ENCODE peak calls at places on chromosomes 5 and 9, in seven cellular contexts. N is activated CD4-positive, alpha-beta T cell treated with anti-CD3 and anti-CD28 coated beads, Interleukin-2, amount 50 U/mL, for 1 hour; P is NCI-H146; M is astrocyte; G is stimulated activated naive CD8-positive, alpha-beta T cell treated with anti-CD3 and anti-CD28 coated beads, Interleukin-15, amount 100 ng/mL, for 72 hours; U is AG04450; Q is kidney epithelial cell. R is an unnamed sample.
A peak's percentile ranks its signal among the peaks of the same experiment; 100 is the strongest.

GRCh38 chr9:97570899-97571298 is 62.3 kb downstream of the TSTD2 start:
- DNase-seq in U (no peak), N (no peak), G (no peak), P (no peak), M (no peak), Q (no peak), R (no peak)

GRCh38 chr5:143066556-143067281 is 296.5 kb downstream of the ARHGAP26 start:
- DNase-seq in U (no peak), M (no peak), N (no peak), P (no peak), Q (no peak), G (no peak), R (no peak)

GRCh38 chr9:98993570-98993945 is 49.9 kb downstream of the COL15A1 start:
- DNase-seq in Q (no peak), G (no peak), N (no peak), M (no peak), P (no peak), U (no peak), R (no peak)

GRCh38 chr5:95647886-95648860 is 1.6 kb downstream of the RFESD start:
- DNase-seq in M (peak; percentile 27), G (no peak), U (no peak), N (no peak), P (no peak), Q (no peak), R (no peak)

GRCh38 chr5:105639511-105639910 is 2031.2 kb downstream of the EFNA5 start:
- DNase-seq in N (no peak), P (no peak), G (no peak), U (no peak), M (no peak), Q (no peak), R (no peak)

GRCh38 chr5:10192309-10192708 is 57.4 kb downstream of the ATPSCKMT start:
- DNase-seq in N (no peak), M (peak; percentile 66), Q (peak; percentile 63), U (peak; percentile 45), G (no peak), P (no peak), R (no peak)

GRCh38 chr9:32426278-32426939 is 42.0 kb downstream of the ACO1 start:
- DNase-seq in U (peak; percentile 95), N (no peak), G (no peak), P (no peak), M (peak; percentile 93), Q (peak; percentile 82), R (no peak)

GRCh38 chr5:90293931-90294330 is 115.6 kb downstream of the CETN3 start:
- DNase-seq in M (peak; percentile 100), Q (peak; percentile 23), G (no peak), P (no peak), N (no peak), U (no peak), R (no peak)

GRCh38 chr9:136322756-136323330 is 4.5 kb upstream of the GPSM1 start:
- DNase-seq in U (no peak), Q (no peak), N (no peak), M (no peak), P (no peak), G (no peak), R (no peak)

GRCh38 chr9:84705128-84705527 is 35.6 kb downstream of the NTRK2 start:
- DNase-seq in M (no peak), G (no peak), Q (no peak), N (no peak), P (no peak), U (no peak), R (no peak)

GRCh38 chr9:123663529-123663928 is 266.4 kb downstream of the DENND1A start:
- DNase-seq in P (no peak), G (no peak), Q (no peak), M (no peak), U (no peak), N (no peak), R (no peak)

GRCh38 chr5:53035868-53036381 is 46.8 kb downstream of the ITGA2 start:
- DNase-seq in P (no peak), M (peak; percentile 49), U (no peak), G (no peak), N (no peak), Q (peak; percentile 45), R (peak; percentile 88)

GRCh38 chr9:89328064-89328463 is 9.8 kb downstream of the SECISBP2 start:
- DNase-seq in Q (no peak), P (no peak), U (no peak), N (no peak), M (peak; percentile 20), G (no peak), R (no peak)

GRCh38 chr9:106868565-106868964 is 5.6 kb downstream of the ZNF462 start:
- DNase-seq in Q (no peak), M (no peak), G (no peak), P (no peak), U (no peak), N (no peak), R (no peak)

GRCh38 chr5:140148508-140148907 is 22.8 kb downstream of the IGIP start:
- DNase-seq in N (no peak), G (no peak), U (no peak), P (peak; percentile 5), M (no peak), Q (no peak), R (no peak)

GRCh38 chr5:151724360-151724759 is 34.1 kb downstream of the ATOX1 start:
- DNase-seq in G (no peak), Q (no peak), U (no peak), N (no peak), P (no peak), M (no peak), R (no peak)

GRCh38 chr9:135905380-135906282 is 1.7 kb downstream of the CAMSAP1 start:
- DNase-seq in U (no peak), N (peak; percentile 47), Q (no peak), M (no peak), G (peak; percentile 41), P (no peak), R (no peak)

GRCh38 chr9:129712595-129713524 is 40.0 kb downstream of the PTGES start:
- DNase-seq in U (peak; percentile 41), G (no peak), Q (no peak), M (peak; percentile 70), P (no peak), N (no peak), R (no peak)

GRCh38 chr5:113663879-113664278 is 150.4 kb downstream of the YTHDC2 start:
- DNase-seq in Q (no peak), N (peak; percentile 8), G (peak; percentile 3), P (peak; percentile 42), U (peak; percentile 13), M (no peak), R (no peak)

GRCh38 chr5:141100243-141100805 is at the start of gene PCDHB3:
- DNase-seq in N (peak; percentile 9), G (peak; percentile 17), M (peak; percentile 3), Q (no peak), U (no peak), P (no peak), R (no peak)

GRCh38 chr5:55159763-55160492 is at the start of gene GPX8:
- DNase-seq in G (no peak), P (no peak), N (no peak), M (peak; percentile 85), U (peak; percentile 78), Q (peak; percentile 75), R (no peak)

GRCh38 chr5:136191304-136192014 is 1.5 kb downstream of the SMIM32 start:
- DNase-seq in N (no peak), U (no peak), G (no peak), P (no peak), Q (no peak), M (peak; percentile 33), R (no peak)

GRCh38 chr5:163916376-163916775 is 411.0 kb downstream of the MAT2B start:
- DNase-seq in Q (no peak), U (no peak), G (no peak), P (no peak), M (no peak), N (no peak), R (no peak)

GRCh38 chr5:72194846-72195245 is 87.6 kb downstream of the MAP1B start:
- DNase-seq in Q (no peak), G (peak; percentile 5), U (no peak), M (no peak), N (no peak), P (no peak), R (no peak)

GRCh38 chr5:54904425-54904824 is 81.0 kb downstream of the ESM1 start:
- DNase-seq in Q (no peak), P (no peak), N (no peak), U (peak; percentile 34), M (peak; percentile 47), G (no peak), R (no peak)

GRCh38 chr5:143200781-143201398 is 202.6 kb downstream of the NR3C1 start:
- DNase-seq in U (no peak), Q (peak; percentile 48), G (no peak), P (no peak), N (no peak), M (peak; percentile 94), R (peak; percentile 88)

GRCh38 chr9:87950765-87951488 is 23.4 kb downstream of the CDK20 start:
- DNase-seq in Q (no peak), M (no peak), N (no peak), U (no peak), G (no peak), P (no peak), R (no peak)

GRCh38 chr9:4382722-4383317 is 83.0 kb upstream of the GLIS3 start:
- DNase-seq in Q (no peak), P (peak; percentile 31), N (peak; percentile 14), M (no peak), G (no peak), U (no peak), R (no peak)

GRCh38 chr9:95044731-95045508 is 272.6 kb downstream of the FANCC start:
- DNase-seq in N (no peak), P (no peak), U (no peak), M (no peak), G (no peak), Q (no peak), R (no peak)

GRCh38 chr5:173925449-173926071 is 37.4 kb downstream of the CPEB4 start:
- DNase-seq in U (no peak), P (peak; percentile 22), Q (no peak), G (peak; percentile 5), M (no peak), N (peak; percentile 50), R (peak; percentile 19)

GRCh38 chr9:70987986-70988385 is 133.4 kb downstream of the TRPM3 start:
- DNase-seq in P (no peak), G (no peak), N (no peak), M (peak; percentile 64), U (peak; percentile 30), Q (no peak), R (no peak)

GRCh38 chr5:127029513-127030258 is 672 bp downstream of the MARCHF3 start:
- DNase-seq in M (peak; percentile 40), U (no peak), Q (no peak), G (peak; percentile 55), N (peak; percentile 39), P (peak; percentile 25), R (no peak)

GRCh38 chr9:32875242-32875641 is 91.9 kb downstream of the TMEM215 start:
- DNase-seq in M (no peak), U (no peak), N (no peak), P (no peak), G (no peak), Q (no peak), R (no peak)

GRCh38 chr9:136289651-136290507 is 14.0 kb downstream of the CCDC187 start:
- DNase-seq in M (no peak), P (no peak), N (no peak), Q (no peak), G (no peak), U (no peak), R (no peak)

GRCh38 chr5:119287547-119288073 is 68.2 kb upstream of the TNFAIP8 start:
- DNase-seq in M (peak; percentile 88), N (peak; percentile 45), P (no peak), U (no peak), Q (no peak), G (no peak), R (no peak)

GRCh38 chr9:76796296-76796695 is 32.1 kb downstream of the PCA3 start:
- DNase-seq in P (no peak), U (no peak), N (no peak), Q (no peak), M (no peak), G (no peak), R (no peak)

GRCh38 chr5:6349387-6349786 is 29.0 kb downstream of the MED10 start:
- DNase-seq in G (no peak), M (no peak), U (no peak), N (no peak), Q (no peak), P (no peak), R (no peak)

R was measured in keratinocyte.